ENCODE peak calls at places on chromosomes 11 and 22, in eight cellular contexts. W, M, O, A, H, P, Y and L are unnamed samples. For H3K36me3 and H3K27me3, the result is how much of the 10 kb centered on the place peaks cover.

GRCh38 chr11:128473631-128474030 is 113.7 kb downstream of the ETS1 start:
- DNase-seq in W (no peak), M (no peak), O (no peak), A (no peak), H (no peak), P (no peak), Y (no peak), L (no peak)

GRCh38 chr11:33682446-33682845 is 18.2 kb downstream of the C11orf91 start:
- DNase-seq in W (no peak), M (peak), O (no peak), A (no peak), H (no peak), P (no peak), Y (no peak), L (no peak)

GRCh38 chr22:47396515-47396914 is 634.1 kb downstream of the TBC1D22A start:
- DNase-seq in W (peak), M (no peak), O (peak), A (no peak), H (no peak), P (no peak), Y (no peak), L (peak)

GRCh38 chr11:59965424-59965823 is 1.6 kb downstream of the OOSP4A start:
- DNase-seq in W (no peak), M (no peak), O (no peak), A (no peak), H (no peak), P (no peak), Y (no peak), L (no peak)

GRCh38 chr22:31556627-31557203 is 60.4 kb downstream of the SFI1 start:
- DNase-seq in W (no peak), M (peak), O (no peak), A (peak), H (no peak), P (no peak), Y (peak), L (peak)

GRCh38 chr22:19503869-19504268 is 20.3 kb downstream of the CLDN5 start:
- DNase-seq in W (no peak), M (no peak), O (peak), A (no peak), H (no peak), P (no peak), Y (no peak), L (no peak)

GRCh38 chr11:75424396-75424795 is 8.6 kb downstream of the KLHL35 start:
- DNase-seq in W (peak), M (no peak), O (peak), A (no peak), H (no peak), P (no peak), Y (no peak), L (no peak)

GRCh38 chr11:127027000-127027399 is 26.4 kb upstream of the KIRREL3 start:
- DNase-seq in W (no peak), M (no peak), O (no peak), A (no peak), H (no peak), P (no peak), Y (no peak), L (no peak)

GRCh38 chr11:86135319-86135714 is 66.4 kb upstream of the PICALM start:
- DNase-seq in W (no peak), M (no peak), O (no peak), A (no peak), H (no peak), P (no peak), Y (no peak), L (no peak)

GRCh38 chr11:85751738-85752137 is 59.2 kb downstream of the SYTL2 start:
- DNase-seq in W (no peak), M (no peak), O (no peak), A (peak), H (no peak), P (no peak), Y (no peak), L (no peak)

GRCh38 chr22:19287076-19287724 is 4.3 kb downstream of the CLTCL1 start:
- DNase-seq in W (no peak), M (no peak), O (no peak), A (peak), H (no peak), P (no peak), Y (no peak), L (peak)

GRCh38 chr11:125111341-125112234 is at the start of gene TMEM218:
- DNase-seq in W (peak), M (peak), O (peak), A (peak), H (peak), P (peak), Y (peak), L (peak)

GRCh38 chr22:35589071-35589735 is 27.9 kb downstream of the MB start:
- DNase-seq in W (no peak), M (no peak), O (peak), A (peak), H (peak), P (peak), Y (peak), L (no peak)

GRCh38 chr11:72921028-72921716 is 107.0 kb downstream of the ATG16L2 start:
- DNase-seq in W (no peak), M (no peak), O (no peak), A (no peak), H (no peak), P (no peak), Y (no peak), L (no peak)

GRCh38 chr11:35040221-35040942 is 98.6 kb upstream of the CD44 start:
- DNase-seq in W (no peak), M (no peak), O (peak), A (peak), H (no peak), P (no peak), Y (peak), L (no peak)

GRCh38 chr11:121904148-121904547 is 211.9 kb downstream of the BLID start:
- DNase-seq in W (no peak), M (no peak), O (no peak), A (no peak), H (no peak), P (no peak), Y (peak), L (no peak)

GRCh38 chr11:69799582-69799981 is 19.6 kb downstream of the FGF3 start:
- DNase-seq in W (no peak), M (peak), O (peak), A (peak), H (no peak), P (no peak), Y (no peak), L (peak)

GRCh38 chr11:876550-876949 is 33.9 kb downstream of the TSPAN4 start:
- DNase-seq in W (peak), M (no peak), O (no peak), A (peak), H (no peak), P (no peak), Y (peak), L (no peak)

GRCh38 chr11:30244255-30244654 is 13.4 kb downstream of the FSHB start:
- DNase-seq in W (no peak), M (no peak), O (peak), A (peak), H (no peak), P (no peak), Y (no peak), L (no peak)

GRCh38 chr22:27839261-27839660 is 37.7 kb upstream of the MN1 start:
- DNase-seq in W (no peak), M (no peak), O (no peak), A (no peak), H (peak), P (no peak), Y (no peak), L (no peak)

GRCh38 chr22:42519544-42520237 is at the start of gene RRP7A:
- DNase-seq in W (peak), M (peak), O (peak), A (peak), H (peak), P (peak), Y (peak), L (peak)

GRCh38 chr11:1488575-1489180 is 2.1 kb upstream of the MOB2 start:
- DNase-seq in W (peak), M (no peak), O (peak), A (no peak), H (peak), P (no peak), Y (no peak), L (no peak)

GRCh38 chr11:134572741-134573675 is 161.0 kb upstream of the B3GAT1 start:
- DNase-seq in W (peak), M (no peak), O (no peak), A (no peak), H (peak), P (peak), Y (no peak), L (peak)

GRCh38 chr11:88508558-88508807 is 170.9 kb upstream of the CTSC start:
- DNase-seq in W (peak), M (no peak), O (no peak), A (no peak), H (no peak), P (no peak), Y (no peak), L (peak)

GRCh38 chr22:28381427-28382167 is 298.0 kb downstream of the TTC28 start:
- DNase-seq in W (no peak), M (no peak), O (no peak), A (peak), H (no peak), P (no peak), Y (no peak), L (no peak)

GRCh38 chr22:19766506-19767426 is 6.2 kb downstream of the TBX1 start:
- DNase-seq in W (peak), M (no peak), O (no peak), A (no peak), H (no peak), P (peak), Y (peak), L (peak)

GRCh38 chr11:35682230-35683195 is 19.9 kb downstream of the TRIM44 start:
- DNase-seq in W (no peak), M (peak), O (no peak), A (no peak), H (no peak), P (no peak), Y (peak), L (no peak)

GRCh38 chr11:97683733-97684132 is 1293.9 kb downstream of the JRKL start:
- DNase-seq in W (no peak), M (peak), O (no peak), A (no peak), H (no peak), P (no peak), Y (no peak), L (peak)

GRCh38 chr11:100356035-100356434 is 331.1 kb upstream of the ARHGAP42 start:
- DNase-seq in W (no peak), M (no peak), O (no peak), A (no peak), H (no peak), P (no peak), Y (no peak), L (no peak)

GRCh38 chr11:80034801-80035200 is 594.0 kb upstream of the TENM4 start:
- DNase-seq in W (no peak), M (no peak), O (no peak), A (no peak), H (no peak), P (no peak), Y (no peak), L (no peak)

GRCh38 chr22:50302041-50302541 is 5.4 kb downstream of the PLXNB2 start:
- DNase-seq in W (no peak), M (no peak), O (peak), A (peak), H (no peak), P (no peak), Y (peak), L (no peak)
- H3K4me3 ChIP-seq in W (no peak), M (no peak), O (peak), A (no peak), H (no peak), P (no peak), Y (no peak), L (no peak)

DNA sequence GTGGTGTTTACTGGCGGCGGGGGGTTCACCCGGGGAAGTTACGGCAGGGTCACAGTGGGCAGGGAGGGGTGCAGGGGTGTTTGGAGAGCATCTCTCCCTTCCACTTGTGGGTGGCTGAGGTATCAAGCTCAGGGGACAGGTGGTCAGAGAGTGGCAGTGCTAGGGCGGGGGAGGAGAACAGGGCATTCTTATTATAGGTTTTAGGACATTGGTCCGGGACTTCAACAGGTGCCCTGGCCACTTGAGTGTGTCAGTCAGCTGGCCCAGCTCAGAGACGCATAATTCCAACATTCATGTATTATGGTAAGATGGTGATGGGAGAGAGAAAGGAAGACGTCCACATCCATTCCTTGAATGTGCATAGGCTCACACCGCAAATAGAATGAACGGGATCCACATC is 101.7 kb downstream of the TEAD1 start:
- DNase-seq in W (no peak), M (no peak), O (no peak), A (no peak), H (no peak), P (no peak), Y (no peak), L (no peak)
- H3K36me3 ChIP-seq in W (under half), M (under half), O (under half), A (under half), H (under half), P (under half), Y (under half), L (under half)

GRCh38 chr22:38205261-38206128 is 3.7 kb downstream of the MAFF start:
- DNase-seq in W (no peak), M (no peak), O (peak), A (peak), H (peak), P (peak), Y (peak), L (peak)

GRCh38 chr22:38203090-38203810 is 1.5 kb downstream of the MAFF start:
- DNase-seq in W (peak), M (peak), O (peak), A (peak), H (peak), P (no peak), Y (peak), L (peak)

GRCh38 chr22:38204784-38205183 is 3.0 kb downstream of the MAFF start:
- DNase-seq in W (no peak), M (no peak), O (peak), A (no peak), H (no peak), P (no peak), Y (no peak), L (no peak)

GRCh38 chr22:38202437-38203089 is 769 bp downstream of the MAFF start:
- DNase-seq in W (peak), M (peak), O (peak), A (peak), H (peak), P (peak), Y (peak), L (peak)

GRCh38 chr22:38203855-38204497 is 2.2 kb downstream of the MAFF start:
- DNase-seq in W (no peak), M (no peak), O (peak), A (peak), H (peak), P (no peak), Y (no peak), L (no peak)
- H3K27me3 ChIP-seq in W (under half), M (under half), O (under half), A (under half), H (under half), P (under half), Y (under half), L (under half)

GRCh38 chr11:19199037-19199436 is 2.7 kb downstream of the CSRP3 start:
- DNase-seq in W (no peak), M (no peak), O (no peak), A (no peak), H (no peak), P (no peak), Y (no peak), L (no peak)

GRCh38 chr11:19196458-19196857 is 5.3 kb downstream of the CSRP3 start:
- DNase-seq in W (no peak), M (no peak), O (no peak), A (no peak), H (no peak), P (peak), Y (no peak), L (no peak)

GRCh38 chr11:19201737-19202605 is at the start of gene CSRP3:
- DNase-seq in W (no peak), M (no peak), O (no peak), A (peak), H (no peak), P (peak), Y (no peak), L (no peak)

GRCh38 chr11:19200410-19201201 is 1.2 kb downstream of the CSRP3 start:
- DNase-seq in W (no peak), M (no peak), O (peak), A (peak), H (no peak), P (no peak), Y (peak), L (no peak)

DNA sequence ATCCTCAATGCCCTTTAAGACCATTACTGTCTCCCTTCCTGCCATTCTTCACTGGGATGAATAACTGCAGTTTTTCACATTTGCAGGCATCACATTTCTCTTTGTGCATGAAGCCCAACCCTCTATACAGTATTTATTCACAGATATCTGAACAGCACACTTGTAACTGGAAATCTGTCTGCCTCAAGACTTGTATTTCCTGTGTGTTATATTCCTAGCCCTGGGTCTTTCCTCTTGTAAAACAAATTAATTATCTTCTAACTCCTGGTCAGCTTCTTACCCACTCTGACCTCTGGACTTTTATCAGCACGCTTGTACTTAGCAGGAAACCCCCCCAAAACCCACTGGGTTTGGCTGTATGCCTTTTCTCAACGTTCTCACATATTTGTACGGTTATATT is 2.0 kb downstream of the CSRP3 start:
- DNase-seq in W (no peak), M (no peak), O (no peak), A (no peak), H (no peak), P (no peak), Y (no peak), L (no peak)
- H3K4me3 ChIP-seq in W (no peak), M (no peak), O (no peak), A (no peak), H (no peak), P (peak), Y (no peak), L (no peak)

GRCh38 chr11:66480116-66480938 is at the start of gene DPP3:
- DNase-seq in W (peak), M (peak), O (peak), A (peak), H (peak), P (peak), Y (peak), L (peak)
- H3K36me3 ChIP-seq in W (under half), M (under half), O (under half), A (under half), H (under half), P (under half), Y (under half), L (under half)

GRCh38 chr11:116579857-116580727 is 192.7 kb downstream of the BUD13 start:
- DNase-seq in W (peak), M (peak), O (no peak), A (no peak), H (no peak), P (no peak), Y (no peak), L (peak)

GRCh38 chr11:116580828-116581227 is 192.0 kb downstream of the BUD13 start:
- DNase-seq in W (peak), M (peak), O (no peak), A (no peak), H (no peak), P (no peak), Y (no peak), L (peak)

GRCh38 chr11:116581349-116581748 is 191.4 kb downstream of the BUD13 start:
- DNase-seq in W (no peak), M (no peak), O (no peak), A (no peak), H (no peak), P (no peak), Y (no peak), L (no peak)

GRCh38 chr11:116578971-116579687 is 193.7 kb downstream of the BUD13 start:
- DNase-seq in W (no peak), M (no peak), O (no peak), A (no peak), H (no peak), P (no peak), Y (no peak), L (peak)

GRCh38 chr11:116582621-116583020 is 190.2 kb downstream of the BUD13 start:
- DNase-seq in W (no peak), M (peak), O (no peak), A (no peak), H (no peak), P (no peak), Y (no peak), L (no peak)
- H3K27me3 ChIP-seq in W (under half), M (under half), O (under half), A (half or more), H (under half), P (under half), Y (under half), L (half or more)

GRCh38 chr22:41407433-41407832 is 25.7 kb downstream of the TEF start:
- DNase-seq in W (no peak), M (no peak), O (no peak), A (no peak), H (no peak), P (no peak), Y (no peak), L (no peak)

GRCh38 chr22:41405588-41405987 is 23.8 kb downstream of the TEF start:
- DNase-seq in W (peak), M (no peak), O (no peak), A (no peak), H (no peak), P (no peak), Y (no peak), L (no peak)

GRCh38 chr22:41398921-41399320 is 17.2 kb downstream of the TEF start:
- DNase-seq in W (no peak), M (no peak), O (peak), A (no peak), H (no peak), P (no peak), Y (no peak), L (peak)

GRCh38 chr22:41401781-41402648 is 20.3 kb downstream of the TEF start:
- DNase-seq in W (no peak), M (peak), O (peak), A (peak), H (peak), P (peak), Y (peak), L (no peak)

DNA sequence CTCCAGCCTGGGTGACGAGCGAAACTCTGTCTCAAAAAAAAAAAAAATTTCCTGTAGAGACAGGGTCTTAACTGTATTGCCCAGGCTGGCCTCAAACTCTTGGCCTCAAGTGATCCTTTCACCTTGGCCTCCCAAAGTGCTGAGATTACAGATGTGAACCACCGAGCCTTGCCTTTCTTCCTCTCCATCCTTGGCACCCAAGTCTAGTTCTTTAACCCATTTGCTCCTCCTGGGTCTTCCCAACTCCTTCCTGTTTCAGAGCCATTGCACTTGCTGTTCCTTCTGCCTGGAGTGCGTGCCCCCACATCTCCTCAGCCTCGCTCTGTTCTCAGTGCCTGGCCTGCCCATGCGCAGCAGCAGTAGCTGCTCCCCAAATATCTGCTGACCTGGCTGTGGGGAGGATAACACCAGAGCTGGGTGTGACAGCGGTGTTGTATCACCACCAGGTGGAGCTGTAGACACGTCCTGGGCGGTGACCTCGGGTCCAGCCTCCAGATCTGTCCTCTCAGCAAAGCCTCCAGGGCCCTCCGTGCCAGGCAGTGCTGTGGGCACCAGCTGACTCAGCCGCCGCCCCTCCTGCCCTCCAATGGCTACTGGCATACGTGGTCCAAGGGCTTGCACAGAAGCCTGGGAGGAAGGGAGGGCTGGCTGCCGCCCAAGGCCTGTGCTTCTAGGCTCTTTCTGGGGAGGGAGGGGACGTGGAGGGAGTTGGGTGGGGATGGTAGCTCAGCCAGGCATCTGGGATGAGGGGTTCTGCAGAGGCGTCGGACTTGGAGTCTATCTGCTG is 22.0 kb downstream of the TEF start:
- DNase-seq in W (peak), M (peak), O (peak), A (peak), H (peak), P (peak), Y (peak), L (peak)
- H3K4me3 ChIP-seq in W (no peak), M (no peak), O (no peak), A (no peak), H (no peak), P (no peak), Y (no peak), L (no peak)